ENCODE peak calls at places on chromosomes 7 and 10, in ten cellular contexts. O, E, S, K, Y, V, M, I, T and P are unnamed samples.

GRCh38 chr10:49056356-49056755 is 59.0 kb downstream of the VSTM4 start:
- DNase-seq in V (no peak), K (no peak), M (no peak), O (peak), S (no peak), I (no peak), Y (no peak), T (no peak), E (peak), P (no peak)

GRCh38 chr10:50561816-50562215 is 61.9 kb downstream of the SGMS1 start:
- DNase-seq in Y (peak), V (no peak), T (no peak), O (peak), K (no peak), S (no peak), E (no peak), M (no peak), I (no peak), P (peak)

GRCh38 chr7:127854383-127854782 is 176.9 kb downstream of the LRRC4 start:
- DNase-seq in V (no peak), M (no peak), T (no peak), Y (no peak), E (no peak), K (no peak), O (no peak), I (no peak), S (no peak), P (no peak)

GRCh38 chr7:24334012-24334411 is 50.0 kb downstream of the NPY start:
- DNase-seq in V (no peak), E (no peak), Y (no peak), T (no peak), M (no peak), K (no peak), O (no peak), I (no peak), S (no peak), P (no peak)

GRCh38 chr10:114396455-114396854 is 7.8 kb downstream of the AFAP1L2 start:
- DNase-seq in S (no peak), E (no peak), O (no peak), M (no peak), Y (no peak), V (no peak), K (no peak), I (no peak), T (no peak), P (no peak)

GRCh38 chr10:8544057-8544380 is 489.5 kb downstream of the GATA3 start:
- DNase-seq in O (peak), Y (peak), S (no peak), T (no peak), M (no peak), I (no peak), V (peak), E (no peak), K (no peak), P (peak)

GRCh38 chr10:4353059-4353655 is 472.9 kb upstream of the AKR1E2 start:
- DNase-seq in E (no peak), K (no peak), M (no peak), I (no peak), Y (peak), O (no peak), S (no peak), T (no peak), V (no peak), P (no peak)

GRCh38 chr10:114239994-114240345 is 916 bp downstream of the VWA2 start:
- DNase-seq in V (no peak), Y (no peak), I (no peak), M (no peak), O (no peak), T (no peak), S (no peak), E (no peak), K (no peak), P (no peak)

GRCh38 chr10:133474833-133475734 is 21.3 kb downstream of the SCART1 start:
- DNase-seq in V (no peak), S (no peak), O (no peak), I (no peak), M (peak), Y (no peak), T (no peak), K (no peak), E (no peak), P (no peak)

GRCh38 chr7:8295638-8296361 is 33.8 kb upstream of the ICA1 start:
- DNase-seq in I (peak), K (peak), O (peak), V (peak), E (peak), S (peak), T (no peak), M (no peak), Y (peak), P (peak)

GRCh38 chr7:98705620-98706019 is 88.5 kb downstream of the NPTX2 start:
- DNase-seq in M (no peak), K (no peak), S (no peak), V (no peak), Y (no peak), O (no peak), I (no peak), T (no peak), E (no peak), P (no peak)

GRCh38 chr10:82206831-82207230 is 331.8 kb downstream of the NRG3 start:
- DNase-seq in T (no peak), S (no peak), K (no peak), I (peak), M (no peak), V (no peak), E (no peak), Y (no peak), O (no peak), P (no peak)

GRCh38 chr10:79147306-79147705 is 78.5 kb downstream of the ZMIZ1 start:
- DNase-seq in M (no peak), K (no peak), S (no peak), T (no peak), I (no peak), O (no peak), Y (no peak), E (no peak), V (no peak), P (no peak)

GRCh38 chr7:43076189-43076605 is 36.2 kb upstream of the HECW1 start:
- DNase-seq in E (no peak), S (no peak), Y (no peak), M (no peak), I (peak), K (no peak), V (peak), T (no peak), O (no peak), P (no peak)

GRCh38 chr10:21926949-21927348 is 76.6 kb downstream of the DNAJC1 start:
- DNase-seq in K (peak), M (no peak), Y (peak), V (peak), T (no peak), E (peak), O (peak), S (no peak), I (peak), P (no peak)

GRCh38 chr7:105691692-105692564 is 110.6 kb upstream of the EFCAB10 start:
- DNase-seq in Y (peak), I (peak), O (peak), T (peak), V (peak), K (peak), S (no peak), E (peak), M (peak), P (peak)

GRCh38 chr10:92184977-92185376 is 105.9 kb downstream of the CPEB3 start:
- DNase-seq in S (no peak), M (no peak), O (no peak), K (no peak), Y (no peak), V (no peak), E (no peak), T (no peak), I (no peak), P (no peak)

GRCh38 chr10:71263376-71263775 is 51.0 kb downstream of the UNC5B start:
- DNase-seq in Y (no peak), K (no peak), E (no peak), I (no peak), V (no peak), T (peak), S (no peak), M (no peak), O (no peak), P (no peak)

GRCh38 chr10:2610946-2611345 is 456.4 kb upstream of the PFKP start:
- DNase-seq in I (no peak), O (no peak), M (no peak), E (no peak), T (no peak), V (no peak), S (no peak), K (no peak), Y (no peak), P (no peak)

GRCh38 chr10:113151178-113151577 is 201.1 kb downstream of the TCF7L2 start:
- DNase-seq in M (no peak), V (no peak), O (no peak), Y (no peak), I (no peak), K (no peak), S (no peak), E (no peak), T (peak), P (no peak)

GRCh38 chr7:55534262-55534915 is 37.9 kb downstream of the VOPP1 start:
- DNase-seq in I (peak), E (peak), T (peak), M (peak), O (peak), Y (no peak), K (no peak), V (peak), S (peak), P (no peak)

GRCh38 chr7:42198296-42198695 is 38.7 kb downstream of the GLI3 start:
- DNase-seq in E (no peak), V (peak), S (no peak), K (no peak), Y (no peak), M (no peak), T (no peak), O (no peak), I (no peak), P (peak)

GRCh38 chr10:105953056-105953455 is 1211.5 kb downstream of the SORCS1 start:
- DNase-seq in E (no peak), I (no peak), T (no peak), M (no peak), S (no peak), V (no peak), K (no peak), O (no peak), Y (no peak), P (no peak)

GRCh38 chr7:107167483-107168232 is 1.1 kb upstream of the HBP1 start:
- DNase-seq in S (peak), K (peak), O (peak), T (no peak), I (peak), M (peak), E (no peak), V (peak), Y (peak), P (peak)

GRCh38 chr7:46752881-46753366 is 829.0 kb downstream of the TNS3 start:
- DNase-seq in V (peak), I (peak), S (no peak), K (no peak), O (peak), M (no peak), E (no peak), T (no peak), Y (no peak), P (no peak)

GRCh38 chr10:33334170-33334838 is at the start of gene NRP1:
- DNase-seq in I (no peak), M (peak), Y (peak), T (no peak), O (peak), K (no peak), E (peak), S (no peak), V (no peak), P (peak)

GRCh38 chr10:44933922-44934321 is 22.8 kb downstream of the TMEM72 start:
- DNase-seq in Y (no peak), M (no peak), I (no peak), S (no peak), O (no peak), K (no peak), E (peak), T (no peak), V (no peak), P (no peak)

GRCh38 chr7:100156331-100157068 is 2.0 kb downstream of the TRAPPC14 start:
- DNase-seq in S (no peak), O (no peak), K (no peak), T (no peak), E (no peak), M (no peak), I (no peak), V (peak), Y (no peak), P (no peak)

GRCh38 chr10:122911889-122912484 is 1.6 kb downstream of the FAM24A start:
- DNase-seq in M (peak), S (no peak), O (peak), T (no peak), K (no peak), I (no peak), E (peak), V (peak), Y (peak), P (peak)

GRCh38 chr7:7190142-7190541 is 7.8 kb downstream of the C1GALT1 start:
- DNase-seq in K (no peak), Y (peak), T (no peak), M (no peak), S (no peak), E (no peak), O (no peak), V (no peak), I (peak), P (no peak)

GRCh38 chr7:82699773-82700186 is 256.2 kb upstream of the CACNA2D1 start:
- DNase-seq in M (no peak), I (no peak), V (peak), T (no peak), S (no peak), Y (peak), K (no peak), E (no peak), O (peak), P (no peak)